ENCODE peak calls at places on chromosomes 2 and 18, in five cellular contexts. C, T, X, M and N are unnamed samples.
A peak's percentile ranks its signal among the peaks of the same experiment; 100 is the strongest.

GRCh38 chr2:8412082-8412481 is 269.8 kb upstream of the ID2 start:
- DNase-seq in T (no peak), C (no peak), X (peak; percentile 25), M (no peak), N (no peak)

GRCh38 chr2:26925100-26925791 is 45.2 kb upstream of the MAPRE3 start:
- DNase-seq in T (no peak), M (no peak), X (no peak), C (no peak), N (no peak)

GRCh38 chr18:78731423-78732032 is 248.1 kb upstream of the SALL3 start:
- DNase-seq in X (no peak), T (no peak), M (no peak), C (no peak), N (no peak)

GRCh38 chr2:85501244-85501643 is 37.7 kb upstream of the MAT2A start:
- DNase-seq in C (no peak), X (peak; percentile 32), T (no peak), M (no peak), N (no peak)

GRCh38 chr2:235223011-235223410 is 270.8 kb upstream of the AGAP1 start:
- DNase-seq in M (no peak), X (no peak), T (no peak), C (no peak), N (no peak)

GRCh38 chr2:42050350-42051167 is 2.7 kb downstream of the PKDCC start:
- DNase-seq in C (no peak), T (no peak), M (no peak), X (no peak), N (no peak)

GRCh38 chr18:49907346-49907929 is 94.1 kb upstream of the ACAA2 start:
- DNase-seq in C (no peak), T (no peak), M (no peak), X (no peak), N (no peak)

GRCh38 chr2:147989809-147990403 is 30.6 kb downstream of the ORC4 start:
- DNase-seq in C (no peak), T (no peak), M (no peak), X (peak; percentile 66), N (no peak)

GRCh38 chr2:11068856-11069526 is 86.3 kb upstream of the SLC66A3 start:
- DNase-seq in X (no peak), T (no peak), C (no peak), M (no peak), N (no peak)

GRCh38 chr2:86296947-86297346 is 40.5 kb downstream of the REEP1 start:
- DNase-seq in X (no peak), C (no peak), T (no peak), M (no peak), N (no peak)

GRCh38 chr2:88626171-88627054 is 851 bp downstream of the EIF2AK3 start:
- DNase-seq in C (peak; percentile 37), X (peak; percentile 25), T (peak; percentile 37), M (peak; percentile 29), N (no peak)

GRCh38 chr2:191758420-191759199 is 80.7 kb downstream of the NABP1 start:
- DNase-seq in C (peak; percentile 27), M (peak; percentile 9), T (peak; percentile 13), X (peak; percentile 89), N (no peak)

GRCh38 chr2:45343618-45344017 is 267.4 kb downstream of the SRBD1 start:
- DNase-seq in T (no peak), X (no peak), C (no peak), M (no peak), N (no peak)

GRCh38 chr2:221780281-221780688 is 208.2 kb upstream of the EPHA4 start:
- DNase-seq in X (peak; percentile 58), C (no peak), M (peak; percentile 26), T (no peak), N (no peak)

GRCh38 chr18:21513292-21513691 is 87.2 kb downstream of the ESCO1 start:
- DNase-seq in X (no peak), M (no peak), T (no peak), C (no peak), N (no peak)

GRCh38 chr2:240591784-240592183 is 5.2 kb downstream of the CAPN10 start:
- DNase-seq in T (no peak), X (no peak), M (no peak), C (no peak), N (no peak)

GRCh38 chr18:29779096-29779495 is 1263.4 kb downstream of the DSC3 start:
- DNase-seq in T (no peak), C (no peak), M (no peak), X (no peak), N (no peak)

GRCh38 chr2:12432985-12433640 is 283.6 kb upstream of the TRIB2 start:
- DNase-seq in X (peak; percentile 18), M (no peak), T (no peak), C (no peak), N (no peak)

GRCh38 chr2:47218066-47218581 is 63.0 kb upstream of the STPG4 start:
- DNase-seq in M (no peak), X (peak; percentile 28), T (no peak), C (no peak), N (no peak)

GRCh38 chr18:57885931-57886330 is 82.8 kb upstream of the ATP8B1 start:
- DNase-seq in X (peak; percentile 52), T (no peak), M (no peak), C (no peak), N (no peak)

GRCh38 chr2:64675860-64676259 is 22.1 kb upstream of the SERTAD2 start:
- DNase-seq in X (peak; percentile 90), T (no peak), C (no peak), M (no peak), N (peak; percentile 10)

GRCh38 chr18:6747646-6748045 is 18.1 kb downstream of the ARHGAP28 start:
- DNase-seq in X (peak; percentile 95), T (no peak), M (no peak), C (no peak), N (no peak)

GRCh38 chr18:37516361-37516853 is 49.2 kb downstream of the CELF4 start:
- DNase-seq in T (no peak), X (no peak), M (no peak), C (no peak), N (no peak)

GRCh38 chr18:75211002-75211621 is 515 bp downstream of the TSHZ1 start:
- DNase-seq in M (peak; percentile 26), T (no peak), X (no peak), C (no peak), N (no peak)

GRCh38 chr2:30301551-30301950 is 70.2 kb downstream of the LBH start:
- DNase-seq in M (no peak), X (peak; percentile 27), T (no peak), C (no peak), N (no peak)

GRCh38 chr2:28630341-28630740 is 121.3 kb upstream of the PPP1CB start:
- DNase-seq in C (no peak), M (no peak), T (no peak), X (no peak), N (no peak)

GRCh38 chr2:15674637-15675455 is 83.2 kb downstream of the DDX1 start:
- DNase-seq in C (no peak), X (peak; percentile 33), M (no peak), T (no peak), N (no peak)
- H3K27ac ChIP-seq in C (no peak overlapping the region), X (no peak overlapping the region), M (no peak overlapping the region), T (no peak overlapping the region), N (no peak overlapping the region)

GRCh38 chr2:217273158-217273557 is 413.3 kb upstream of the TNP1 start:
- DNase-seq in C (no peak), M (no peak), T (no peak), X (no peak), N (no peak)

GRCh38 chr2:217276433-217276832 is 416.6 kb upstream of the TNP1 start:
- DNase-seq in C (no peak), X (no peak), T (no peak), M (no peak), N (no peak)

GRCh38 chr2:217275091-217275490 is 415.2 kb upstream of the TNP1 start:
- DNase-seq in C (no peak), T (no peak), X (no peak), M (no peak), N (no peak)

GRCh38 chr2:217273851-217274250 is 414.0 kb upstream of the TNP1 start:
- DNase-seq in C (no peak), M (no peak), T (no peak), X (no peak), N (no peak)

GRCh38 chr2:217274578-217274977 is 414.7 kb upstream of the TNP1 start:
- DNase-seq in T (no peak), M (no peak), X (no peak), C (no peak), N (no peak)
- H3K27ac ChIP-seq in T (no peak overlapping the region), M (no peak overlapping the region), X (no peak overlapping the region), C (no peak overlapping the region), N (no peak overlapping the region)

DNA sequence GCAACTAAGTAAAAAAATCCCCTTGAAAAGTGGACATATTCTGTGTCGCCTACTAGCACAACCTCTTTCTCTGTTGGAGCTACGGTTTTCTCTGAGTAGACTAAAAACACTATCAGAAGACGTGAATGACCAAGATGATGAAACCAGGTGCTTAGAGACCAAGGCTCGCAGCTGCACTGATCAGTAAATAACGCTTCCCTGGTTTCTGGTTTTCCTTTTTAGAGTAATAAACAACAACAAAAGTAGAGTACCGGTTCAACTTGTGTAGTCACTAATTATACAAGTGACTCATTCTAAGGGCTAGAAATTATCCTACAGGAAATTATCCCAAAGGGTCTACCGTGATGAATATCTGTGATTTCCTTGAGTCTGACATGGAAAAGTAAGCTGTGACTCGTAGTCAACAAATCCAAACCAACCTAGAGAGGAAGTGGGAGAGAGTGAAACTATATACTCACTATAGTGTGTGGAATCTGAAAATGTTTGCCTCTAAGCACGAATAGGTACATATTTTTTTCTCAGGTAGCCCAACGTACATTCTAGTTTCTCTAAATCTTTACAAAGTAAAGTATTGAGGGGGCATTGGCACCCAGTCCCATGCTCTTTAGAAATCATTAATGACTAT is 17.8 kb downstream of the RASGRP3 start:
- DNase-seq in T (no peak), C (no peak), X (peak; percentile 67), M (no peak), N (no peak)
- H3K27ac ChIP-seq in T (no peak overlapping the region), C (no peak overlapping the region), X (peak overlapping the region; percentile 93), M (no peak overlapping the region), N (no peak overlapping the region)

DNA sequence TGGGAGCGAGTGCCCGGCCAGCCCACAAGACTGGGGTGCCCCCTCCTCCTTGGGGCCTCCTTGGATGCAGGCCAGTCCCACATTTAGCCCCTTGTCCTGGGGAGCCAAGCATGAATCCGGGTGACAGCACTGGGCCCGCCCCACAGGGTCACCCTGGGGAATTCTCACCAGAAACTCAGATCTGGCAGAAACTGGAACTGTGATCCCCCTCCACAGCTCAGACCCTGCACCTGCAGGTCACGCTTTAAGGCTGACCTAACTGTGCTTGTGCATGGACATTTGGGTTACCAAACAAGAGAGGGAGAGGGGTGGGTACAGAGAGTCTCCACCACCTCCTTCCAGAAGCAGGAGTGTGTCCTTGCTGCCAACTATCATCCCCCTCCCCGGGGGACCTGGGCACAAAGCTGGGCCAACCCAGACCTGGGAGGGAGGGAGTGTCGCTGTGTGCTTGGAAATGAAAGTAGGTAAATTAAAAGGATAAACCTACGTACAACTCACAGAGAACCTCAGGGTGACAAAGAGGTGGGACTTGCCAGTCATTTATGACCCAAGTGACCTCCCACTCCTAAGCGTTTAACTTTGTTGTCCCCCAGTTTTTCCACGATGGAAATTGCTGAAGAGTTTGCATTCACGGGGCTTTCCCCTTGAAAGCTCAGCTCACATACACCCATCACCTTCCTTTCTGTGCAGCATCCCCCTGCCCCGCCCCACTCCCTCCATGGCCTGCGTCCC is 9.1 kb downstream of the ITM2C start:
- DNase-seq in X (no peak), T (no peak), M (no peak), C (no peak), N (no peak)
- H3K27ac ChIP-seq in X (no peak overlapping the region), T (no peak overlapping the region), M (no peak overlapping the region), C (no peak overlapping the region), N (no peak overlapping the region)